ENCODE peak calls at places on chromosomes 6 and 20, in five cellular contexts. K is AG10803, R is bronchial epithelial cell, C is adrenal gland, B is H1. S is an unnamed sample.
A peak's percentile ranks its signal among the peaks of the same experiment; 100 is the strongest.

GRCh38 chr6:73309784-73310502 is 44.1 kb downstream of the DPPA5 start:
- DNase-seq in K (peak; percentile 45), C (no peak), B (no peak), R (peak; percentile 36), S (no peak)

GRCh38 chr6:89079611-89080213 is 839 bp upstream of the PNRC1 start:
- DNase-seq in B (no peak), C (peak; percentile 54), K (peak; percentile 58), R (peak; percentile 57), S (no peak)

GRCh38 chr20:29079769-29080690 is 2177.4 kb upstream of the DEFB115 start:
- DNase-seq in C (no peak), B (no peak), K (peak; percentile 34), R (no peak), S (no peak)

GRCh38 chr6:142694054-142694453 is 250.9 kb downstream of the HIVEP2 start:
- DNase-seq in C (no peak), K (peak; percentile 59), B (no peak), R (no peak), S (no peak)

GRCh38 chr6:10554826-10555225 is 33.7 kb downstream of the GCNT2 start:
- DNase-seq in R (no peak), B (no peak), C (no peak), K (no peak), S (no peak)

GRCh38 chr20:35870541-35871307 is 83.6 kb downstream of the SCAND1 start:
- DNase-seq in B (no peak), R (peak; percentile 53), C (no peak), K (peak; percentile 33), S (no peak)

GRCh38 chr20:25544760-25545159 is 40.6 kb downstream of the NINL start:
- DNase-seq in C (no peak), K (no peak), R (no peak), B (no peak), S (no peak)

GRCh38 chr6:160306284-160306683 is 41.9 kb upstream of the SLC22A3 start:
- DNase-seq in C (no peak), R (no peak), K (no peak), B (no peak), S (no peak)

GRCh38 chr6:15264412-15264811 is 18.5 kb downstream of the JARID2 start:
- DNase-seq in K (no peak), R (no peak), C (no peak), B (no peak), S (no peak)

GRCh38 chr20:57620274-57620990 is at the start of gene ZBP1:
- DNase-seq in R (no peak), B (no peak), K (no peak), C (no peak), S (peak; percentile 88)

GRCh38 chr6:163198396-163198795 is 216.1 kb upstream of the QKI start:
- DNase-seq in R (no peak), B (no peak), K (no peak), C (no peak), S (no peak)

GRCh38 chr6:46269447-46270229 is 98.9 kb upstream of the ENPP5 start:
- DNase-seq in B (no peak), R (no peak), K (no peak), C (no peak), S (no peak)

GRCh38 chr6:121711472-121711871 is 276.0 kb downstream of the GJA1 start:
- DNase-seq in K (no peak), B (no peak), C (no peak), R (no peak), S (no peak)

GRCh38 chr6:146357578-146358340 is 185.9 kb upstream of the RAB32 start:
- DNase-seq in R (peak; percentile 96), K (peak; percentile 92), C (no peak), B (no peak), S (peak; percentile 8)

GRCh38 chr6:169250660-169251059 is 3.0 kb downstream of the THBS2 start:
- DNase-seq in K (peak; percentile 88), R (peak; percentile 81), C (no peak), B (no peak), S (no peak)

DNA sequence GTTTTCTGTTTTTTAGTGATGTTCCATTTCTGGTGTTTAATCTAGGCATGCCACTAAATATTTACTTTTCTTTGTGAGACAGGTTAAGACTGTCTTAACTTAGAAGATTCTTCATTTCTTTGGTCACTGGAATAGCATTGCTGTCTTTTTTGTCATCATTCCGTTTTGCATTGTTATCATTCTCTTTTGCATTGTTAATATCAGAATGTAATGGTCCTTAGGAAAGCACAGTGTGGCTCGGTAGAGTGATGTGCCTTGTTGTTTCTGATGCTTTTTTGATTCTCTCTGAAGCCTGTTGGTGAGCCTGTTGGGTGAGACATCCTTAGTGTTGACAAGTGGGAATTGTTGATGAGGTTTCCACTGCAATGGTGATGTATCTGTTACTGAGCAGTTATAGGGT is 23.2 kb downstream of the PLCB4 start:
- DNase-seq in C (no peak), K (no peak), B (no peak), R (no peak), S (no peak)
- H3K4me3 ChIP-seq in C (no peak overlapping the region), K (no peak overlapping the region), B (no peak overlapping the region), R (no peak overlapping the region), S (no peak overlapping the region)

GRCh38 chr20:32474009-32474716 is 111.0 kb downstream of the NOL4L start:
- DNase-seq in R (no peak), K (no peak), C (peak; percentile 48), B (no peak), S (no peak)
- TF ChIP-seq CTCF in R (no peak), K (no peak), C (no peak), B (no peak), S (no peak)

GRCh38 chr20:18506744-18507143 is 996 bp upstream of the SEC23B start:
- DNase-seq in R (peak; percentile 10), K (no peak), B (no peak), C (no peak), S (no peak)

GRCh38 chr20:18507218-18508191 is at the start of gene SEC23B:
- DNase-seq in B (peak; percentile 94), C (peak; percentile 98), K (peak; percentile 96), R (peak; percentile 96), S (peak; percentile 94)

GRCh38 chr20:18504479-18505060 is 3.2 kb upstream of the SEC23B start:
- DNase-seq in K (peak; percentile 37), C (peak; percentile 20), B (no peak), R (no peak), S (no peak)
- H3K4me3 ChIP-seq in K (peak overlapping the region; percentile 28), C (no peak overlapping the region), B (no peak overlapping the region), R (no peak overlapping the region), S (no peak overlapping the region)

GRCh38 chr6:130313206-130313605 is 52.6 kb upstream of the TMEM200A start:
- DNase-seq in C (no peak), R (no peak), B (no peak), K (no peak), S (no peak)
- TF ChIP-seq CTCF in C (no peak), R (no peak), B (peak; percentile 46), K (peak; percentile 23), S (peak; percentile 14)

DNA sequence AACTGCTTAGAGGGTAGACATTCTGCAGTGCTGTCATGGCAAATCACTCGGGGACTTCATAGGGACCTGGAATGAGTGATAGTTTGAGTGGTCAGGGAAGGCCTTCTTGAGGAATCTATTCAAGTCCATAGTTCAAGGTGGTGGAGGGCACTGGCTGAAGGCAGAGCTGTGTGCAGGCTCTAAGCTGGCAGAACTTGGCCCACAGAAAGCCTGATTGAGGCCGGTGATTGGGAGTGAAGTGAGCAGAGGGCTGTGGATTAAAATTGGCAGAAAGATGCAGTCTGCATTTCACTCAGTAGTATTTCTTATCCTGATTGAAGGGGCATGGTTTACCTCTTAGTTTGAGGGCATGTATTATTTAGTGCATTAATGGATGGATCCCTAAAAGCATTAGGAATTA is 44.9 kb downstream of the UTRN start:
- DNase-seq in C (no peak), B (no peak), K (no peak), R (no peak), S (no peak)
- H3K4me3 ChIP-seq in C (no peak overlapping the region), B (no peak overlapping the region), K (no peak overlapping the region), R (no peak overlapping the region), S (no peak overlapping the region)

GRCh38 chr6:157158897-157159296 is 164.4 kb downstream of the TMEM242 start:
- DNase-seq in K (no peak), R (no peak), B (no peak), C (no peak), S (no peak)
- TF ChIP-seq CTCF in K (no peak), R (no peak), B (peak; percentile 34), C (no peak), S (no peak)

GRCh38 chr6:25485820-25486559 is 166.0 kb upstream of the SCGN start:
- DNase-seq in R (no peak), K (peak; percentile 20), C (peak; percentile 60), B (no peak), S (no peak)
- H3K4me3 ChIP-seq in R (no peak overlapping the region), K (no peak overlapping the region), C (no peak overlapping the region), B (no peak overlapping the region), S (no peak overlapping the region)

DNA sequence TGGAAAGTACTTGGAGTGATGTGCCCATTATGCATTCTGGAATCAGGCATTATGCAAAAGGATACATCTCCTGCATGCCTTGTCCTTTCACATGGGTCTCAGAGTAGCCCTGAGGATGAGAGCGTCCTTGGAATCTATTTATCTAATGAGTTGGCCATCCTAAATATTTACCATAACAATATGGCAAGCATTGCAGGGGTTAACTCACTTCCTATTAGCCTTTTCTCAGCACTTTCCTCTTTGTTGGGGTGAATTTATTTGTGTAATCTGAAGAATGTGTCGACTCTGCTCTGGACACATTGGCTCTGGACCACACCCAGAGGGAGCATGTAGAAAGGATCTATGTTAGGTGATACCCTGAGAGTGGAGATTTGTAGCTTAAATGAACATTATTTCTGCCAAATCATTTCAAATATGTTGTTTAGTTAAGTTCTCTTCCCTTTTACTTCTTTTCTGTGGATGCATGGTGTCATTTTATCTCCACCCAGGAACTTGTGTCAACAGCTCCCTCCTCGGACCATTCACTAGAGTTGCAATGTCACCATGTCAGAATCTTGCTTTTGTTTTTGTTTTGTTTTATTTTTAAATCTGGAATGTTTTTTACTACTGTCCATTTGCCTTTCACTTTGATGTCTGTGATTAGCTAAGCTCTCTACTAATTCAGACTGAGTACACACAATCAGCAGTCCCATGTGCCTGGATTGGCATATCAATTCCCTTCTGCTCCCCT is 757.0 kb upstream of the MMS22L start:
- DNase-seq in B (peak; percentile 63), C (no peak), K (peak; percentile 17), R (peak; percentile 22), S (no peak)
- TF ChIP-seq CTCF in B (peak; percentile 19), C (no peak), K (peak; percentile 51), R (peak; percentile 46), S (peak; percentile 13)

GRCh38 chr6:28351087-28351486 is 1.3 kb downstream of the ZKSCAN3 start:
- DNase-seq in R (no peak), B (no peak), C (no peak), K (no peak), S (no peak)

GRCh38 chr6:28349344-28349891 is 329 bp upstream of the ZKSCAN3 start:
- DNase-seq in B (no peak), C (no peak), R (no peak), K (no peak), S (no peak)

GRCh38 chr6:28353356-28353755 is 3.6 kb downstream of the ZKSCAN3 start:
- DNase-seq in R (no peak), B (no peak), K (no peak), C (no peak), S (no peak)

GRCh38 chr6:28349892-28350737 is at the start of gene ZKSCAN3:
- DNase-seq in R (peak; percentile 72), B (peak; percentile 46), C (peak; percentile 88), K (peak; percentile 67), S (peak; percentile 64)

DNA sequence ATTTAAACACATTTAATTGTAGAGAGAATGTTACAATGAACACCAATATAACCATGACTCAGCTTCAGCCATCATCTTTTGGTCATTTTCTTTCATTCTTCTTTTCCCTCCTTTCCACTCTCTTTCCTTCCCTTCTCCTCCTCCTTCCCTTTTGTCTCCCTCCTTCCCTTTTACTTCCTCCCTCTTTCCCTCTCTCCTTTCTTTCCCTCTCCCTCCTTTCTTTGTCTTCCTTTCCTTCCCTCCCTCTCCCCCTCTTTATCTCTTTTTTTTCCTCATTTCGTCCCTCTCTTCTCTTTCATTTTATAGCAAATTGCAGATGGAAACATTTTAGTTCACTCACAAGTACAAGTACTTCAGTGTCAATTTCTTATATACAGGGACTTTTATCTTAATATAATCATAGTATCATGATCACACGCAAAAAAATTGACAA is 1.8 kb downstream of the ZKSCAN3 start:
- DNase-seq in B (no peak), K (no peak), C (no peak), R (no peak), S (no peak)
- H3K4me3 ChIP-seq in B (no peak overlapping the region), K (no peak overlapping the region), C (no peak overlapping the region), R (no peak overlapping the region), S (no peak overlapping the region)